ENCODE peak calls at places on chromosome 10, in six cellular contexts. N is H1, B is IMR-90, K is CD14-positive monocyte, Y is cardiac fibroblast, D is breast epithelium. P is an unnamed sample.

GRCh38 chr10:24966962-24967361 is 14.6 kb upstream of the PRTFDC1 start:
- DNase-seq in D (no peak), K (no peak), B (no peak), N (no peak), Y (no peak), P (no peak)

GRCh38 chr10:50310560-50311174 is 59.4 kb upstream of the ASAH2 start:
- DNase-seq in D (no peak), Y (peak), N (no peak), B (no peak), K (no peak), P (no peak)

GRCh38 chr10:73344267-73344666 is 14.4 kb downstream of the CFAP70 start:
- DNase-seq in B (no peak), K (no peak), Y (no peak), N (no peak), D (no peak), P (no peak)

GRCh38 chr10:126259883-126260282 is 128.4 kb downstream of the ADAM12 start:
- DNase-seq in N (no peak), K (no peak), B (no peak), D (no peak), Y (peak), P (no peak)

GRCh38 chr10:133133471-133134231 is 26.4 kb upstream of the KNDC1 start:
- DNase-seq in K (no peak), Y (no peak), D (no peak), B (no peak), N (no peak), P (no peak)

GRCh38 chr10:100827819-100828743 is 82.7 kb downstream of the PAX2 start:
- DNase-seq in D (peak), Y (no peak), K (no peak), N (no peak), B (no peak), P (peak)

GRCh38 chr10:29669149-29669548 is 34.4 kb upstream of the SVIL start:
- DNase-seq in N (no peak), D (no peak), B (peak), K (no peak), Y (peak), P (no peak)

GRCh38 chr10:119273413-119273812 is 66.0 kb downstream of the GRK5 start:
- DNase-seq in Y (no peak), B (no peak), D (no peak), N (no peak), K (no peak), P (no peak)

GRCh38 chr10:122264442-122264841 is 6.7 kb upstream of the BTBD16 start:
- DNase-seq in N (no peak), K (no peak), D (no peak), Y (peak), B (peak), P (no peak)

GRCh38 chr10:68153473-68154210 is 44.4 kb downstream of the MYPN start:
- DNase-seq in N (peak), Y (peak), B (peak), D (no peak), K (peak), P (no peak)

GRCh38 chr10:660980-661890 is 28.2 kb downstream of the DIP2C start:
- DNase-seq in N (no peak), D (no peak), Y (peak), K (no peak), B (no peak), P (no peak)

GRCh38 chr10:23994459-23995046 is 214.4 kb upstream of the KIAA1217 start:
- DNase-seq in Y (peak), D (peak), B (peak), N (peak), K (no peak), P (no peak)

GRCh38 chr10:95176101-95176500 is 17.9 kb upstream of the ACSM6 start:
- DNase-seq in N (no peak), K (no peak), Y (no peak), D (no peak), B (no peak), P (no peak)

GRCh38 chr10:4804505-4804904 is 21.5 kb upstream of the AKR1E2 start:
- DNase-seq in N (no peak), Y (peak), D (no peak), K (no peak), B (peak), P (no peak)

GRCh38 chr10:3897156-3897555 is 112.1 kb upstream of the KLF6 start:
- DNase-seq in N (no peak), Y (peak), D (no peak), B (peak), K (no peak), P (no peak)

GRCh38 chr10:9091515-9092093 is 1037.1 kb downstream of the GATA3 start:
- DNase-seq in D (no peak), B (no peak), N (no peak), K (no peak), Y (no peak), P (no peak)

GRCh38 chr10:70750156-70750703 is 34.9 kb downstream of the TBATA start:
- DNase-seq in D (no peak), K (no peak), Y (no peak), B (no peak), N (no peak), P (no peak)

GRCh38 chr10:75400769-75401568 is 595 bp downstream of the ZNF503 start:
- DNase-seq in Y (peak), K (no peak), D (peak), B (peak), N (no peak), P (no peak)

GRCh38 chr10:46539596-46540411 is 16.7 kb downstream of the GPRIN2 start:
- DNase-seq in B (peak), D (no peak), K (peak), Y (peak), N (no peak), P (no peak)

GRCh38 chr10:113425596-113425995 is 127.3 kb upstream of the HABP2 start:
- DNase-seq in D (no peak), N (no peak), Y (peak), K (no peak), B (no peak), P (no peak)

GRCh38 chr10:88851706-88852105 is at the start of gene ANKRD22:
- DNase-seq in Y (peak), K (peak), B (peak), D (peak), N (no peak), P (no peak)

GRCh38 chr10:48609899-48610584 is 5.2 kb upstream of the ARHGAP22 start:
- DNase-seq in B (no peak), K (no peak), Y (no peak), D (no peak), N (no peak), P (no peak)

GRCh38 chr10:28991738-28992270 is 297.1 kb upstream of the LYZL1 start:
- DNase-seq in D (no peak), N (peak), K (no peak), Y (peak), B (peak), P (no peak)

GRCh38 chr10:47368431-47369180 is 15.5 kb downstream of the ZNF488 start:
- DNase-seq in K (peak), D (no peak), Y (no peak), B (no peak), N (no peak), P (peak)

GRCh38 chr10:117545141-117546019 is 2.8 kb downstream of the EMX2 start:
- DNase-seq in Y (no peak), B (no peak), N (no peak), D (no peak), K (no peak), P (no peak)

GRCh38 chr10:69421611-69422308 is 5.0 kb upstream of the TACR2 start:
- DNase-seq in K (no peak), N (no peak), Y (no peak), B (peak), D (peak), P (no peak)

GRCh38 chr10:60414877-60415585 is 25.4 kb upstream of the ANK3 start:
- DNase-seq in Y (peak), D (no peak), N (no peak), B (peak), K (no peak), P (no peak)

GRCh38 chr10:30510184-30510931 is 76.4 kb downstream of the MAP3K8 start:
- DNase-seq in D (no peak), Y (peak), B (peak), N (no peak), K (peak), P (no peak)

GRCh38 chr10:132788180-132788830 is 2.4 kb upstream of the NKX6-2 start:
- DNase-seq in N (no peak), B (peak), K (no peak), Y (peak), D (no peak), P (no peak)

GRCh38 chr10:130369645-130370381 is 233.6 kb downstream of the GLRX3 start:
- DNase-seq in B (no peak), K (no peak), N (no peak), D (no peak), Y (no peak), P (no peak)

GRCh38 chr10:70694410-70695179 is 22.3 kb downstream of the ADAMTS14 start:
- DNase-seq in B (peak), K (no peak), Y (peak), N (no peak), D (no peak), P (no peak)

GRCh38 chr10:100808851-100809250 is 63.5 kb downstream of the PAX2 start:
- DNase-seq in N (no peak), D (no peak), Y (no peak), B (no peak), K (no peak), P (no peak)

GRCh38 chr10:88974446-88975376 is 15.9 kb upstream of the FAS start:
- DNase-seq in Y (peak), B (peak), K (no peak), N (no peak), D (no peak), P (no peak)

GRCh38 chr10:132359305-132360040 is 27.5 kb downstream of the LRRC27 start:
- DNase-seq in K (no peak), Y (no peak), N (no peak), B (no peak), D (no peak), P (no peak)

GRCh38 chr10:34814228-34815173 is 595 bp downstream of the PARD3 start:
- DNase-seq in N (no peak), Y (peak), D (no peak), B (peak), K (no peak), P (no peak)

GRCh38 chr10:69239816-69240434 is 19.8 kb downstream of the HKDC1 start:
- DNase-seq in B (no peak), K (no peak), Y (peak), D (peak), N (no peak), P (no peak)

GRCh38 chr10:99681553-99681952 is 22.2 kb downstream of the ENTPD7 start:
- DNase-seq in Y (peak), K (no peak), D (no peak), B (peak), N (no peak), P (no peak)

GRCh38 chr10:56633876-56634452 is 272.9 kb upstream of the ZWINT start:
- DNase-seq in N (no peak), D (no peak), B (no peak), K (no peak), Y (no peak), P (no peak)

GRCh38 chr10:16271571-16271970 is 165.2 kb upstream of the PTER start:
- DNase-seq in N (no peak), D (no peak), Y (no peak), K (no peak), B (no peak), P (no peak)

GRCh38 chr10:110458583-110458920 is 39.2 kb upstream of the DUSP5 start:
- DNase-seq in B (no peak), K (no peak), N (no peak), D (no peak), Y (no peak), P (no peak)

DNA sequence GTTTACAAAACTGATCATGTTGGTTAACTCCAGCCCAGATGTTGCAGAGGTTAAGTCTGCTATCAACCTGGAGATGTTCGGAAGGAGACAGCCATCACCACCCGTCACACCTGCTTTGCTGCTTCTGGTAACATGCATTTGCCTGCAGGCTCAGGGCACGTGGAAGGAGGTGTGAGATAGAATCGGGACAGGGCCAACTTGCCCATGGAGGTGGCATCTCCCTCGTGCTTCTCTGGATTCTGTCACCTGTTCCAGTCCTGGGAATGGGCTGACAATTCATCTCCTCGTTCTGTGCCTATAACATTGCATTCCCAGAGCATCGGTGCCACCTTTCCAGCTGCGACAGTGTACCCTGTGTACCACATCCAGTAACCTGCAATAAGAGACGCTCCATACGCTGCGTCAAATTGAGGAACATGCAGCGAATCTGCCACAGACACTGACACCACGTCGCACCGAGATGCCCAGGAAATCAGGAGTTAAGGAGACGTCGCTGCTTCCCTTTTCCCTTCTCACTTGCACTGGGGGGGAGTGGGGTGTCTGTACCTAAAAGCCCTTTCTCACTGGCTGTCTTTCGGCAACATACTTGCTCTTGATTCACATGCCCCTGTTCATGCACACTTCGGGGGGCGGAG is 65.8 kb downstream of the ADARB2 start:
- DNase-seq in D (no peak), K (no peak), N (no peak), Y (no peak), B (no peak), P (no peak)
- TF ChIP-seq CTCF in D (no peak), K (no peak), N (no peak), Y (no peak), B (no peak), P (no peak)

GRCh38 chr10:112304460-112304859 is 21.3 kb downstream of the TECTB start:
- DNase-seq in B (peak), K (no peak), Y (peak), D (no peak), N (no peak), P (no peak)
- TF ChIP-seq CTCF in B (no peak), K (no peak), Y (no peak), D (no peak), N (no peak), P (no peak)

DNA sequence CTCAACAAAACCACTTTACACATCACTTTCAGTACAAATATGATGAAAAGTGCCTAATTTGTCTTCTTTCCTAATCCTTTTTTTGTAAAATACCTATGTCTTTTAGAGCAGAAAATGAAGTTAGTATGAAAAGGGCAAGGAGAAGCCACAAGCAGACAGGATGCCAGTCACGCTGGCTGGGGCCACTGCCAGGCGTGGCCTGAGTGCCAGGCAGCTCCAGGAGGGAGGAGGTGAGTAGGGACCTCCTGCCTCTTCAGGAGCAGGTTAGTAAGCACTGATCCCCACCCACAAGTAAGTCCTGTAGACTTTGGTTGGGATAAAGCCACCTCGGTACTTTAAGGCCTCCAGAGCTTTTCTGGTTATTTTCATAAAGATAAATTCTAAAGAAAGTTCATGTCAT is 432.0 kb downstream of the GRID1 start:
- DNase-seq in K (no peak), Y (no peak), D (no peak), B (no peak), N (no peak), P (no peak)
- TF ChIP-seq CTCF in K (no peak), Y (no peak), D (no peak), B (no peak), N (no peak), P (no peak)

GRCh38 chr10:104045151-104046089 is 40.3 kb downstream of the COL17A1 start:
- DNase-seq in D (no peak), Y (peak), B (peak), N (peak), K (no peak), P (no peak)
- TF ChIP-seq CTCF in D (no peak), Y (peak), B (peak), N (peak), K (no peak), P (no peak)

GRCh38 chr10:71982269-71983178 is 18.3 kb downstream of the CHST3 start:
- DNase-seq in B (no peak), K (no peak), N (no peak), Y (no peak), D (no peak), P (no peak)
- TF ChIP-seq CTCF in B (no peak), K (no peak), N (peak), Y (no peak), D (no peak), P (no peak)

GRCh38 chr10:124650820-124651401 is 93.3 kb downstream of the FAM53B start:
- DNase-seq in Y (no peak), N (no peak), B (no peak), D (no peak), K (no peak), P (no peak)
- TF ChIP-seq CTCF in Y (no peak), N (no peak), B (no peak), D (no peak), K (no peak), P (no peak)

DNA sequence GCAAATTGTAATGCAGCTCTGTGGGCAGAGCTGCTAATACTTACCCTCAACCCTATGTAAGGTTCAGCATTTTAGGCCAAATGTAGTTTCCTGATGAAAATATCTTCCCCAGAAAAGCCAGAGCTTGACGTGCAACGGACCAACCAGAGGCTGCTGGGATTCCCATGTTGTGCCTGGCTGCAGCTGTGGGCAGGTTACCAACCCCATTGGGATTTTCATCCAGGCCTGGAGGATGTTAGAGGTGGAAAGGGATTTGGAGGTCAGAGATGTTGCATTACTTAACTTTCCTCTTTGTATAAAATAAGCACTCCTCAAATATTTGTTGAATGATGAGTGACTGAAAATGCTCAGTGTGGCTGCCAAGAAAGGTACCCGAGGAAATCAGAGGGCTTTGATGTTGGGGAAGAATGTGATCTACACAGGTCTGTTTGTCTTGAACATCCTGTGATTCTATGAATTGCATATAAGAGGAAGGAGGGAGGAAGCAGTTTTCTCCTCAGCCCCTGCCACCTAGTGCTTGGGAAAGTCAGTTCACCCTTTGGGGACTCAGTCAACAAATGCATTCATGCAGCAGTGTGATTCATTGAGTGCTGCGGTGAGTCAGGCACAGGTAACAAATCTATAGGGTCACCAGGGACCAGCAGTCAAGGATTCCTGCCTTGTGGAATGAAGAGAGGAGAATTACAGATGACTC is 487.2 kb downstream of the RPS24 start:
- DNase-seq in B (peak), K (no peak), D (no peak), N (peak), Y (peak), P (no peak)
- TF ChIP-seq CTCF in B (peak), K (no peak), D (no peak), N (peak), Y (peak), P (no peak)

GRCh38 chr10:55629792-55630490 is 731.1 kb downstream of the ZWINT start:
- DNase-seq in K (no peak), Y (peak), N (no peak), B (peak), D (no peak), P (no peak)
- TF ChIP-seq CTCF in K (no peak), Y (peak), N (peak), B (peak), D (no peak), P (no peak)

DNA sequence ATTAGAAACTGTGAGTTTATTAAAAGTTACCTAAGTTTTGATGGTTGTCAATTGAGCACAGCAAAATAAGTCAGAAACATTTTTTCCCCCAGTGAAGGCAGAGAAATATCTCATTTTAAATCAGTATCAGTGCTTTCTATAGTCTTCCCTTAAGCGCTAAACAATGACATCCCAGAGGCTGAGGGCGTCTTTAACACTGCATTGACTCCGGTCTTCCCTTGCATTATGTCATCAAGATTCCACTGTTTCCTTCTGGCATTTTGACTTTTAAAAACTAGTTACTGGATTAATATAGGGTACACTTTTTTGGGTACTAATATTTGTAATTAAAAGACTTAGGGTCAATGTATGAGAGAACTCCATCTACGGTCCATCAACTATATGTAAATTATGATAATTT is 3.9 kb downstream of the GLUD1 start:
- DNase-seq in Y (peak), B (no peak), K (no peak), D (no peak), N (no peak), P (no peak)
- TF ChIP-seq CTCF in Y (no peak), B (no peak), K (no peak), D (no peak), N (no peak), P (no peak)

GRCh38 chr10:123999261-123999660 is 94.1 kb downstream of the CHST15 start:
- DNase-seq in D (peak), B (no peak), Y (no peak), N (no peak), K (peak), P (no peak)
- TF ChIP-seq CTCF in D (no peak), B (no peak), Y (no peak), N (no peak), K (no peak), P (no peak)